ENCODE peak calls at places on chromosomes 3 and 15, in five cellular contexts. One of them, this sample, is unnamed.

GRCh38 chr15:57909388-57909787 is 156.1 kb downstream of the ALDH1A2 start:
- DNase-seq in foreskin fibroblast: no peak
- DNase-seq in amniotic stem cell: no peak
- DNase-seq in lower lobe of right lung: no peak
- DNase-seq in GM12865: no peak
- DNase-seq in this sample: no peak

GRCh38 chr15:60840306-60840702 is 361.4 kb upstream of the ICE2 start:
- DNase-seq in foreskin fibroblast: peak
- DNase-seq in amniotic stem cell: no peak
- DNase-seq in lower lobe of right lung: no peak
- DNase-seq in GM12865: no peak
- DNase-seq in this sample: no peak

GRCh38 chr3:42635111-42635510 is 18.4 kb upstream of the ZBTB47 start:
- DNase-seq in foreskin fibroblast: no peak
- DNase-seq in amniotic stem cell: no peak
- DNase-seq in lower lobe of right lung: no peak
- DNase-seq in GM12865: peak
- DNase-seq in this sample: no peak

GRCh38 chr3:187630421-187630820 is 39.8 kb downstream of the SST start:
- DNase-seq in foreskin fibroblast: no peak
- DNase-seq in amniotic stem cell: no peak
- DNase-seq in lower lobe of right lung: no peak
- DNase-seq in GM12865: no peak
- DNase-seq in this sample: no peak

GRCh38 chr3:49534581-49535495 is 19.4 kb upstream of the BSN start:
- DNase-seq in foreskin fibroblast: no peak
- DNase-seq in amniotic stem cell: no peak
- DNase-seq in lower lobe of right lung: no peak
- DNase-seq in GM12865: no peak
- DNase-seq in this sample: no peak

GRCh38 chr15:38398134-38398533 is 55.8 kb upstream of the FAM98B start:
- DNase-seq in foreskin fibroblast: peak
- DNase-seq in amniotic stem cell: peak
- DNase-seq in lower lobe of right lung: no peak
- DNase-seq in GM12865: no peak
- DNase-seq in this sample: peak

GRCh38 chr3:129625071-129625874 is 18.8 kb upstream of the PLXND1 start:
- DNase-seq in foreskin fibroblast: no peak
- DNase-seq in amniotic stem cell: no peak
- DNase-seq in lower lobe of right lung: peak
- DNase-seq in GM12865: no peak
- DNase-seq in this sample: no peak

GRCh38 chr3:24145981-24146822 is 201.1 kb downstream of the NR1D2 start:
- DNase-seq in foreskin fibroblast: peak
- DNase-seq in amniotic stem cell: peak
- DNase-seq in lower lobe of right lung: no peak
- DNase-seq in GM12865: no peak
- DNase-seq in this sample: peak

GRCh38 chr3:123609063-123609462 is 24.2 kb upstream of the HACD2 start:
- DNase-seq in foreskin fibroblast: no peak
- DNase-seq in amniotic stem cell: no peak
- DNase-seq in lower lobe of right lung: no peak
- DNase-seq in GM12865: no peak
- DNase-seq in this sample: no peak

GRCh38 chr3:131735121-131735520 is 232.3 kb upstream of the MRPL3 start:
- DNase-seq in foreskin fibroblast: peak
- DNase-seq in amniotic stem cell: no peak
- DNase-seq in lower lobe of right lung: no peak
- DNase-seq in GM12865: no peak
- DNase-seq in this sample: no peak

GRCh38 chr3:89059201-89059600 is 48.2 kb upstream of the EPHA3 start:
- DNase-seq in foreskin fibroblast: peak
- DNase-seq in amniotic stem cell: no peak
- DNase-seq in lower lobe of right lung: peak
- DNase-seq in GM12865: no peak
- DNase-seq in this sample: no peak

GRCh38 chr3:39383190-39383912 is at the start of gene SLC25A38:
- DNase-seq in foreskin fibroblast: peak
- DNase-seq in amniotic stem cell: no peak
- DNase-seq in lower lobe of right lung: peak
- DNase-seq in GM12865: peak
- DNase-seq in this sample: peak

GRCh38 chr15:41950127-41950483 is 22.3 kb downstream of the EHD4 start:
- DNase-seq in foreskin fibroblast: no peak
- DNase-seq in amniotic stem cell: no peak
- DNase-seq in lower lobe of right lung: no peak
- DNase-seq in GM12865: no peak
- DNase-seq in this sample: no peak

GRCh38 chr3:127607675-127608361 is 9.6 kb downstream of the MCM2 start:
- DNase-seq in foreskin fibroblast: no peak
- DNase-seq in amniotic stem cell: no peak
- DNase-seq in lower lobe of right lung: no peak
- DNase-seq in GM12865: no peak
- DNase-seq in this sample: no peak

GRCh38 chr3:32003380-32003779 is 21.8 kb downstream of the ZNF860 start:
- DNase-seq in foreskin fibroblast: no peak
- DNase-seq in amniotic stem cell: no peak
- DNase-seq in lower lobe of right lung: no peak
- DNase-seq in GM12865: no peak
- DNase-seq in this sample: no peak

GRCh38 chr3:184777566-184778356 is 34.2 kb upstream of the VPS8 start:
- DNase-seq in foreskin fibroblast: peak
- DNase-seq in amniotic stem cell: peak
- DNase-seq in lower lobe of right lung: peak
- DNase-seq in GM12865: peak
- DNase-seq in this sample: peak

GRCh38 chr3:168096210-168096795 is 579 bp upstream of the GOLIM4 start:
- DNase-seq in foreskin fibroblast: peak
- DNase-seq in amniotic stem cell: peak
- DNase-seq in lower lobe of right lung: peak
- DNase-seq in GM12865: peak
- DNase-seq in this sample: peak

GRCh38 chr3:152021951-152022461 is 148.6 kb downstream of the SUCNR1 start:
- DNase-seq in foreskin fibroblast: peak
- DNase-seq in amniotic stem cell: peak
- DNase-seq in lower lobe of right lung: peak
- DNase-seq in GM12865: no peak
- DNase-seq in this sample: peak

GRCh38 chr15:57251941-57252340 is 124.4 kb upstream of the CGNL1 start:
- DNase-seq in foreskin fibroblast: peak
- DNase-seq in amniotic stem cell: peak
- DNase-seq in lower lobe of right lung: no peak
- DNase-seq in GM12865: no peak
- DNase-seq in this sample: no peak

GRCh38 chr15:63752075-63752684 is 81.6 kb downstream of the HERC1 start:
- DNase-seq in foreskin fibroblast: peak
- DNase-seq in amniotic stem cell: peak
- DNase-seq in lower lobe of right lung: no peak
- DNase-seq in GM12865: peak
- DNase-seq in this sample: peak

GRCh38 chr3:13850161-13850945 is 29.5 kb downstream of the WNT7A start:
- DNase-seq in foreskin fibroblast: no peak
- DNase-seq in amniotic stem cell: no peak
- DNase-seq in lower lobe of right lung: peak
- DNase-seq in GM12865: no peak
- DNase-seq in this sample: peak